ENCODE peak calls at places on chromosomes 2 and 18, in four cellular contexts. M is A549, N is uterus, A is breast epithelium. Q is an unnamed sample.

GRCh38 chr2:218877331-218877730 is 3.3 kb upstream of the WNT10A start:
- DNase-seq in N (no peak), M (no peak), A (no peak), Q (no peak)

GRCh38 chr18:25896956-25897355 is 193.5 kb downstream of the SS18 start:
- DNase-seq in M (no peak), N (no peak), A (no peak), Q (no peak)

GRCh38 chr18:74367905-74368304 is 52.3 kb downstream of the C18orf63 start:
- DNase-seq in A (no peak), M (no peak), N (no peak), Q (no peak)

GRCh38 chr2:120613742-120614481 is 121.8 kb upstream of the GLI2 start:
- DNase-seq in M (no peak), A (no peak), N (no peak), Q (peak)

GRCh38 chr2:201152999-201153398 is 29.9 kb upstream of the CASP10 start:
- DNase-seq in A (no peak), M (no peak), N (no peak), Q (no peak)

GRCh38 chr2:237723613-237724012 is 75.0 kb upstream of the RBM44 start:
- DNase-seq in N (no peak), A (no peak), M (peak), Q (peak)

GRCh38 chr2:235588750-235589149 is 94.9 kb downstream of the AGAP1 start:
- DNase-seq in N (no peak), M (no peak), A (no peak), Q (no peak)

GRCh38 chr2:85590950-85591349 is 4.6 kb upstream of the RNF181 start:
- DNase-seq in M (no peak), A (no peak), N (no peak), Q (no peak)

GRCh38 chr2:86649119-86649947 is 25.7 kb upstream of the RNF103 start:
- DNase-seq in M (no peak), A (no peak), N (no peak), Q (no peak)

GRCh38 chr2:85945576-85945975 is 56.8 kb upstream of the ST3GAL5 start:
- DNase-seq in A (no peak), M (no peak), N (no peak), Q (no peak)

GRCh38 chr2:7703523-7704144 is 786.4 kb downstream of the RNF144A start:
- DNase-seq in M (no peak), A (no peak), N (no peak), Q (no peak)

GRCh38 chr2:101466426-101466825 is 8.5 kb downstream of the RFX8 start:
- DNase-seq in N (no peak), A (no peak), M (no peak), Q (no peak)

GRCh38 chr18:48785091-48785614 is 165.6 kb downstream of the SMAD7 start:
- DNase-seq in M (no peak), A (no peak), N (no peak), Q (no peak)

GRCh38 chr18:70319185-70319584 is 30.3 kb downstream of the SOCS6 start:
- DNase-seq in A (no peak), M (no peak), N (no peak), Q (no peak)

GRCh38 chr18:74013955-74014354 is 133.7 kb downstream of the FBXO15 start:
- DNase-seq in A (no peak), N (no peak), M (no peak), Q (no peak)

GRCh38 chr18:40367576-40367975 is 1587.5 kb upstream of the PIK3C3 start:
- DNase-seq in A (no peak), N (no peak), M (no peak), Q (no peak)

GRCh38 chr2:88613921-88614320 is 13.3 kb downstream of the EIF2AK3 start:
- DNase-seq in A (no peak), M (no peak), N (no peak), Q (no peak)

GRCh38 chr2:120625865-120626560 is 109.7 kb upstream of the GLI2 start:
- DNase-seq in N (no peak), A (peak), M (no peak), Q (no peak)

GRCh38 chr2:199883474-199884212 is 27.4 kb upstream of the C2orf69 start:
- DNase-seq in A (no peak), M (no peak), N (no peak), Q (no peak)

GRCh38 chr2:239824866-239825704 is 200.1 kb downstream of the NDUFA10 start:
- DNase-seq in M (no peak), N (peak), A (peak), Q (no peak)

DNA sequence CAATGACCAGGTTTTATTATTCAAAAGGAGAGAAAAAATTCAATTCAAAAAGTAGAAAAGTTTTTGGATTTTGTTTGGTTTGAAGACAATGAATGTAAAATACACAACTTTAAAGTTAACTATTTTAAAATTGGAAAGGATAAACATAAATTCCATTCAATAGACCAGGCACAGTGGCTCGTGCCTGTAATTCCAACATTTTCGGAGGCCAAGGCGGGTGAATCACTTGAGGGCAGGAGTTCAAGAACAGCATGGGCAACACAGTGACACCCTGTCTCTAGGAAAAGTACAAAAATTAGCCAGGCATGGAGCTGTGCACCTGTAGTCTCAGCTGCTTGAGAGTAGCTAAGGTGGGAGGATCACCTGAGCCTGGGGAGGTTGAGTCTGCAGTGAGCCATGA is 54.7 kb downstream of the SCN9A start:
- DNase-seq in N (no peak), A (no peak), M (no peak), Q (no peak)
- TF ChIP-seq POLR2A in N (no peak), A (no peak), M (no peak), Q (no peak)

GRCh38 chr2:55961318-55961911 is 37.8 kb upstream of the EFEMP1 start:
- DNase-seq in A (no peak), M (peak), N (peak), Q (no peak)
- TF ChIP-seq POLR2A in A (no peak), M (no peak), N (no peak), Q (no peak)

GRCh38 chr2:26344581-26345283 is 1.2 kb upstream of the SELENOI start:
- DNase-seq in M (no peak), N (peak), A (no peak), Q (no peak)
- TF ChIP-seq POLR2A in M (peak), N (no peak), A (no peak), Q (no peak)

GRCh38 chr2:149330127-149331022 is at the start of gene LYPD6:
- DNase-seq in N (peak), A (peak), M (peak), Q (peak)
- TF ChIP-seq POLR2A in N (no peak), A (no peak), M (no peak), Q (peak)

GRCh38 chr2:234026111-234026510 is 24.4 kb upstream of the SPP2 start:
- DNase-seq in N (no peak), M (no peak), A (no peak), Q (no peak)

GRCh38 chr2:234025475-234025874 is 25.0 kb upstream of the SPP2 start:
- DNase-seq in A (no peak), N (no peak), M (no peak), Q (no peak)

GRCh38 chr2:234029150-234029733 is 21.3 kb upstream of the SPP2 start:
- DNase-seq in M (peak), N (no peak), A (no peak), Q (no peak)

GRCh38 chr2:234027646-234028045 is 22.9 kb upstream of the SPP2 start:
- DNase-seq in N (no peak), M (no peak), A (no peak), Q (no peak)

DNA sequence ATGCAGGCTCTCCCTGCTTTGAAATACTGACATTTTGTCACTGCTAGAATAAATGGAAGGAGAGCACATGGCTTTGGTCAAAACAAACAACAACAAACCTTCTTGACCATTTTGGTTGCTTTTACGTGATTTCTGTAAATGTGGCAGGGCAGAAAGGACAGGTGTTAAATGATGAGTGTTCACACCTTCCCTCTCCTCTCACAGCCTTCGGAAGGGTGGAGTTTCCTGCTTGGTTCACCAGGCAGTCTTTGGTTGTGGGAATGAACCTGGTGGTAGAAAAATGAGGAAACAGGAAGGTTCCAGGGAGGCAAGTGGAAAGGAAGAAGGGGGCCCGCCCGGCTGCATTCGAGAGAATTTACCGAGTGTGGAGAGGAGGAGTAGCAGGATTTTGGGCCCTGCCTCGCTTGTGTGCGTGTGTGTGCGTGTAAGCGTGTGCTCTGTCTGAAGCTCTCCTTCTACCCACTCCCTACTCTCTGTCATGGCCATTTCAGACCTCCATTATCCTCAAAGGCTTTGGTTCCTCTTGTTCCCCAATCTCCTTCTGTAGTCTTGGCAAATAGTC is 23.7 kb upstream of the SPP2 start:
- DNase-seq in M (no peak), A (no peak), N (no peak), Q (no peak)
- TF ChIP-seq POLR2A in M (no peak), A (no peak), N (no peak), Q (no peak)

GRCh38 chr18:6729247-6730091 is at the start of gene ARHGAP28:
- DNase-seq in N (peak), M (peak), A (peak), Q (peak)
- TF ChIP-seq POLR2A in N (no peak), M (no peak), A (no peak), Q (peak)

DNA sequence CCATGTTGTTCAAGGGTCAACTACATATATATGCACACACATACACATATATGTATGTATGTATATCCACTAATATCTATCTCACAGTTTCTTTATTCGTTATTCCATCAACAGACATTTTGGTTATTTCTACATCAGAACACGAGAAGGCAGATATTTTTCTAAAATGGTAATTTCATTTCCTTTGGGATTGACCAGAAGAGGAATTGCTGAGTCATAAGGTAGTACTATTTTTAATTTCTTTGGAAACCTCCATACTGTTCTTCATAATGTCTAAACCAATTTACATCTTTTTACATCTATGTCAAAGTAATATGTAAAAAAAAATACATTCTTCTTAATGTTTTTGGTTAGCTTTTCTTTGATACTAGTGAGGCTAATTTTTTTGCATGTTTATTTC is 630.7 kb upstream of the GCFC2 start:
- DNase-seq in A (no peak), M (no peak), N (no peak), Q (no peak)
- TF ChIP-seq POLR2A in A (no peak), M (no peak), N (no peak), Q (no peak)

DNA sequence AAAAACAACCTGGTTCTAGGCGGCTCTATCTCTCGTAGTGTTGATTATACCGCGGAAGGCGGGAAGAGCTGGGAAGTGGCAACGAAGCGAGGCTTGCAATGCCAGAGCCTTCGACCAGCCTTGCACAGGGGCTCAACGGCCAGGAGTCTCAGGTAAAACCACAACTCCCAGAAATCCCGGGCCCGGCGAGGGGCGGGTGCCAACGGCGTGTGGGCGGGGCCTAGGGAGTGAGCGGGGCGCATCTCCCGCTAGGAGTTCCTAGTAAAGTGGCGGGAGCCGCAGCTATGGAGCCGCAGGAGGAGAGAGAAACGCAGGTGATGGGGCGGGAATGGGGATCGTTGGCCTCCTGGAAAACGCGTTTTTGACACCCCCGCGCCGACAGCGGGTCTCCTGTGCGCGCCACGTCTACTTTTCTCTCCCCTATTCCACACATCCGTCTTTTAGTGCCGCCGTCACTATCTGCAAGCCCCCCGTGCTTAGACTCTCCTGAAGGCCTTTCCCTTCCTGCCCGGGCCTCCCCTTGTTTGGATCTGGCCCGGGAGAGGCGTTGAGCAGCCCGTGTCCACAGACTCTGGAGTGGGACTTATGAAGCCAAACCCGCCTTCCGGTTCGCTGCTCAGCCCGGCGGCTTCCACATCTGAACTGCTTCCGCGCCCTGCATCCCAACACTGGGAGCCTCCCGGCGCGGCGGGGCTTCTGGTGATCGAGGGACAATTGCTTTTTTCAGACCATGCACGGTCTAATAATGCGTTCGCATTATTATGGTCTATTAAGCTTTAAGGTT is at the start of gene HAUS1:
- DNase-seq in A (peak), N (peak), M (peak), Q (peak)
- TF ChIP-seq POLR2A in A (peak), N (peak), M (peak), Q (peak)